ENCODE peak calls at places on chromosomes 5 and 9, in ten cellular contexts. One of them, this sample, is unnamed.

GRCh38 chr5:83956386-83956785 is 235.7 kb upstream of the HAPLN1 start:
- DNase-seq in H1: no peak
- DNase-seq in ovary: no peak
- DNase-seq in A549: no peak
- DNase-seq in transverse colon: no peak
- DNase-seq in stomach: no peak
- DNase-seq in tibial nerve: no peak
- DNase-seq in upper lobe of left lung: no peak
- DNase-seq in GM12878: no peak
- DNase-seq in esophagus muscularis mucosa: no peak
- DNase-seq in this sample: no peak

GRCh38 chr9:9998491-9999287 is 614.1 kb downstream of the PTPRD start:
- DNase-seq in H1: no peak
- DNase-seq in ovary: no peak
- DNase-seq in A549: no peak
- DNase-seq in transverse colon: no peak
- DNase-seq in stomach: no peak
- DNase-seq in tibial nerve: no peak
- DNase-seq in upper lobe of left lung: no peak
- DNase-seq in GM12878: no peak
- DNase-seq in esophagus muscularis mucosa: no peak
- DNase-seq in this sample: no peak

GRCh38 chr9:90502134-90502533 is 140.5 kb downstream of the DIRAS2 start:
- DNase-seq in H1: no peak
- DNase-seq in ovary: no peak
- DNase-seq in A549: no peak
- DNase-seq in transverse colon: no peak
- DNase-seq in stomach: no peak
- DNase-seq in tibial nerve: no peak
- DNase-seq in upper lobe of left lung: no peak
- DNase-seq in GM12878: no peak
- DNase-seq in esophagus muscularis mucosa: no peak
- DNase-seq in this sample: no peak

GRCh38 chr9:89743216-89743575 is 138.4 kb downstream of the GADD45G start:
- DNase-seq in H1: no peak
- DNase-seq in ovary: no peak
- DNase-seq in A549: no peak
- DNase-seq in transverse colon: no peak
- DNase-seq in stomach: no peak
- DNase-seq in tibial nerve: no peak
- DNase-seq in upper lobe of left lung: no peak
- DNase-seq in GM12878: peak
- DNase-seq in esophagus muscularis mucosa: no peak
- DNase-seq in this sample: no peak

GRCh38 chr9:131117111-131117761 is 8.2 kb upstream of the NUP214 start:
- DNase-seq in H1: no peak
- DNase-seq in ovary: no peak
- DNase-seq in A549: no peak
- DNase-seq in transverse colon: no peak
- DNase-seq in stomach: no peak
- DNase-seq in tibial nerve: no peak
- DNase-seq in upper lobe of left lung: no peak
- DNase-seq in GM12878: no peak
- DNase-seq in esophagus muscularis mucosa: no peak
- DNase-seq in this sample: peak

GRCh38 chr9:85212887-85213286 is 528.9 kb downstream of the AGTPBP1 start:
- DNase-seq in H1: no peak
- DNase-seq in ovary: no peak
- DNase-seq in A549: no peak
- DNase-seq in transverse colon: peak
- DNase-seq in stomach: no peak
- DNase-seq in tibial nerve: no peak
- DNase-seq in upper lobe of left lung: no peak
- DNase-seq in GM12878: no peak
- DNase-seq in esophagus muscularis mucosa: peak
- DNase-seq in this sample: no peak

GRCh38 chr9:98993570-98993945 is 49.9 kb downstream of the COL15A1 start:
- DNase-seq in H1: no peak
- DNase-seq in ovary: no peak
- DNase-seq in A549: no peak
- DNase-seq in transverse colon: peak
- DNase-seq in stomach: no peak
- DNase-seq in tibial nerve: no peak
- DNase-seq in upper lobe of left lung: no peak
- DNase-seq in GM12878: peak
- DNase-seq in esophagus muscularis mucosa: no peak
- DNase-seq in this sample: no peak

GRCh38 chr9:101354143-101354764 is 30.6 kb downstream of the BAAT start:
- DNase-seq in H1: no peak
- DNase-seq in ovary: no peak
- DNase-seq in A549: peak
- DNase-seq in transverse colon: peak
- DNase-seq in stomach: no peak
- DNase-seq in tibial nerve: no peak
- DNase-seq in upper lobe of left lung: no peak
- DNase-seq in GM12878: no peak
- DNase-seq in esophagus muscularis mucosa: no peak
- DNase-seq in this sample: no peak

GRCh38 chr5:1526151-1526631 is 2.4 kb upstream of the LPCAT1 start:
- DNase-seq in H1: no peak
- DNase-seq in ovary: peak
- DNase-seq in A549: no peak
- DNase-seq in transverse colon: peak
- DNase-seq in stomach: peak
- DNase-seq in tibial nerve: peak
- DNase-seq in upper lobe of left lung: peak
- DNase-seq in GM12878: no peak
- DNase-seq in esophagus muscularis mucosa: no peak
- DNase-seq in this sample: peak

GRCh38 chr9:71909887-71910601 is 949 bp downstream of the ABHD17B start:
- DNase-seq in H1: no peak
- DNase-seq in ovary: peak
- DNase-seq in A549: peak
- DNase-seq in transverse colon: peak
- DNase-seq in stomach: peak
- DNase-seq in tibial nerve: no peak
- DNase-seq in upper lobe of left lung: no peak
- DNase-seq in GM12878: no peak
- DNase-seq in esophagus muscularis mucosa: peak
- DNase-seq in this sample: peak

GRCh38 chr9:114505187-114506081 is at the start of gene WHRN:
- DNase-seq in H1: peak
- DNase-seq in ovary: peak
- DNase-seq in A549: peak
- DNase-seq in transverse colon: peak
- DNase-seq in stomach: peak
- DNase-seq in tibial nerve: peak
- DNase-seq in upper lobe of left lung: peak
- DNase-seq in GM12878: no peak
- DNase-seq in esophagus muscularis mucosa: peak
- DNase-seq in this sample: peak
- TF ChIP-seq POLR2A in H1: peak
- TF ChIP-seq POLR2A in ovary: peak
- TF ChIP-seq POLR2A in A549: peak
- TF ChIP-seq POLR2A in transverse colon: peak
- TF ChIP-seq POLR2A in stomach: no peak
- TF ChIP-seq POLR2A in tibial nerve: peak
- TF ChIP-seq POLR2A in upper lobe of left lung: no peak
- TF ChIP-seq POLR2A in GM12878: peak
- TF ChIP-seq POLR2A in esophagus muscularis mucosa: no peak
- TF ChIP-seq POLR2A in this sample: peak

GRCh38 chr9:135925496-135926133 is 18.3 kb upstream of the CAMSAP1 start:
- DNase-seq in H1: no peak
- DNase-seq in ovary: no peak
- DNase-seq in A549: no peak
- DNase-seq in transverse colon: no peak
- DNase-seq in stomach: no peak
- DNase-seq in tibial nerve: no peak
- DNase-seq in upper lobe of left lung: no peak
- DNase-seq in GM12878: no peak
- DNase-seq in esophagus muscularis mucosa: no peak
- DNase-seq in this sample: no peak
- TF ChIP-seq EP300 in H1: no peak
- TF ChIP-seq EP300 in ovary: no peak
- TF ChIP-seq EP300 in A549: no peak
- TF ChIP-seq EP300 in transverse colon: no peak
- TF ChIP-seq EP300 in stomach: no peak
- TF ChIP-seq EP300 in tibial nerve: no peak
- TF ChIP-seq EP300 in upper lobe of left lung: no peak
- TF ChIP-seq EP300 in GM12878: no peak
- TF ChIP-seq EP300 in esophagus muscularis mucosa: no peak
- TF ChIP-seq EP300 in this sample: no peak

GRCh38 chr9:69546265-69546664 is 125.9 kb downstream of the APBA1 start:
- DNase-seq in H1: no peak
- DNase-seq in ovary: no peak
- DNase-seq in A549: no peak
- DNase-seq in transverse colon: peak
- DNase-seq in stomach: no peak
- DNase-seq in tibial nerve: no peak
- DNase-seq in upper lobe of left lung: no peak
- DNase-seq in GM12878: no peak
- DNase-seq in esophagus muscularis mucosa: no peak
- DNase-seq in this sample: no peak
- TF ChIP-seq CTCF in H1: peak
- TF ChIP-seq CTCF in ovary: no peak
- TF ChIP-seq CTCF in A549: no peak
- TF ChIP-seq CTCF in transverse colon: peak
- TF ChIP-seq CTCF in stomach: peak
- TF ChIP-seq CTCF in tibial nerve: no peak
- TF ChIP-seq CTCF in upper lobe of left lung: no peak
- TF ChIP-seq CTCF in GM12878: no peak
- TF ChIP-seq CTCF in esophagus muscularis mucosa: no peak
- TF ChIP-seq CTCF in this sample: no peak

GRCh38 chr5:54756301-54756700 is 229.1 kb downstream of the ESM1 start:
- DNase-seq in H1: no peak
- DNase-seq in ovary: no peak
- DNase-seq in A549: no peak
- DNase-seq in transverse colon: no peak
- DNase-seq in stomach: no peak
- DNase-seq in tibial nerve: no peak
- DNase-seq in upper lobe of left lung: no peak
- DNase-seq in GM12878: no peak
- DNase-seq in esophagus muscularis mucosa: peak
- DNase-seq in this sample: no peak

GRCh38 chr5:54753034-54753433 is 232.4 kb downstream of the ESM1 start:
- DNase-seq in H1: no peak
- DNase-seq in ovary: no peak
- DNase-seq in A549: no peak
- DNase-seq in transverse colon: peak
- DNase-seq in stomach: no peak
- DNase-seq in tibial nerve: no peak
- DNase-seq in upper lobe of left lung: no peak
- DNase-seq in GM12878: peak
- DNase-seq in esophagus muscularis mucosa: peak
- DNase-seq in this sample: no peak

GRCh38 chr5:54754878-54755277 is 230.5 kb downstream of the ESM1 start:
- DNase-seq in H1: no peak
- DNase-seq in ovary: no peak
- DNase-seq in A549: no peak
- DNase-seq in transverse colon: no peak
- DNase-seq in stomach: no peak
- DNase-seq in tibial nerve: no peak
- DNase-seq in upper lobe of left lung: no peak
- DNase-seq in GM12878: no peak
- DNase-seq in esophagus muscularis mucosa: peak
- DNase-seq in this sample: no peak

GRCh38 chr5:54753753-54754152 is 231.6 kb downstream of the ESM1 start:
- DNase-seq in H1: no peak
- DNase-seq in ovary: no peak
- DNase-seq in A549: no peak
- DNase-seq in transverse colon: no peak
- DNase-seq in stomach: no peak
- DNase-seq in tibial nerve: no peak
- DNase-seq in upper lobe of left lung: no peak
- DNase-seq in GM12878: no peak
- DNase-seq in esophagus muscularis mucosa: no peak
- DNase-seq in this sample: no peak

DNA sequence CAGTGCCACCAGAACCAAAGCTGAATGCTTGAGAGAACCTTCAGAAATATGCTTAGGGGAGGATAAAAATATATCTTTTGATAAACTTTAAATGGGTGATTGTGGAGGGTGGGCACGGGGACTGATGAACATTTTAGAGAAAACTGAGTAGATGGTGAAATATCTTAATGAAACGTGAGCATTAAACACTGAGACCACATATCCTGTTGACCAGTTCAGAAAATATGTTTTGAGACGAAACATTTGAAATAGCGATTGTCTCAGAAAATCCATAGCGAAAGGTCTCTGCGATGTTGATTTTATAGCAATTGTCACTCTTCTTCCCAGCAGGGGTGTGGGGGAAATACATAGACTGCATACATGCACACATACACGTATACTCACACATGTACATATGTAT is 231.0 kb downstream of the ESM1 start:
- DNase-seq in H1: no peak
- DNase-seq in ovary: no peak
- DNase-seq in A549: no peak
- DNase-seq in transverse colon: no peak
- DNase-seq in stomach: no peak
- DNase-seq in tibial nerve: no peak
- DNase-seq in upper lobe of left lung: no peak
- DNase-seq in GM12878: no peak
- DNase-seq in esophagus muscularis mucosa: no peak
- DNase-seq in this sample: no peak
- TF ChIP-seq POLR2A in H1: no peak
- TF ChIP-seq POLR2A in ovary: no peak
- TF ChIP-seq POLR2A in A549: no peak
- TF ChIP-seq POLR2A in transverse colon: no peak
- TF ChIP-seq POLR2A in stomach: no peak
- TF ChIP-seq POLR2A in tibial nerve: no peak
- TF ChIP-seq POLR2A in upper lobe of left lung: no peak
- TF ChIP-seq POLR2A in GM12878: no peak
- TF ChIP-seq POLR2A in esophagus muscularis mucosa: no peak
- TF ChIP-seq POLR2A in this sample: no peak

DNA sequence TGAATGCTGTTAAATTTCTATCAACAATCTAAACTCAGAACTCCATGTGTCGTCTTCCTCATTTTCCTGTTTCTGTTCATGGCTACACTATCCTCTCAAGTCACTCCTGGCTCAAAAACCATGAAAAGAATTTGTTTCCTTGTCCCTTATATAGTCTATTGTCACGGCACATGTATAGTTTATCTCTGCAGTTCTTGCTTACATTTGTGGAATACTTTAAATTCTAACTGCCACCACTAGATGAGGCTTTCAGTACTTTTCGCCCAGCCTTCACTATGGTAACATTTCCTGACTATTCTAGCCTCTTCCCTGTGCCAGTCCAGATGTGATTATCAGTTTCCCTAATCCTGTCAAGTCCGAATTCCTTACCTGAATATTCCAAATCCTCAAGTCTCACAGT is 34.6 kb downstream of the PKD2L2 start:
- DNase-seq in H1: no peak
- DNase-seq in ovary: no peak
- DNase-seq in A549: no peak
- DNase-seq in transverse colon: no peak
- DNase-seq in stomach: no peak
- DNase-seq in tibial nerve: no peak
- DNase-seq in upper lobe of left lung: no peak
- DNase-seq in GM12878: no peak
- DNase-seq in esophagus muscularis mucosa: no peak
- DNase-seq in this sample: no peak
- TF ChIP-seq EP300 in H1: no peak
- TF ChIP-seq EP300 in ovary: no peak
- TF ChIP-seq EP300 in A549: no peak
- TF ChIP-seq EP300 in transverse colon: no peak
- TF ChIP-seq EP300 in stomach: no peak
- TF ChIP-seq EP300 in tibial nerve: no peak
- TF ChIP-seq EP300 in upper lobe of left lung: no peak
- TF ChIP-seq EP300 in GM12878: no peak
- TF ChIP-seq EP300 in esophagus muscularis mucosa: no peak
- TF ChIP-seq EP300 in this sample: no peak

GRCh38 chr9:69809304-69809863 is 11.2 kb upstream of the CFAP95 start:
- DNase-seq in H1: peak
- DNase-seq in ovary: no peak
- DNase-seq in A549: no peak
- DNase-seq in transverse colon: no peak
- DNase-seq in stomach: no peak
- DNase-seq in tibial nerve: no peak
- DNase-seq in upper lobe of left lung: no peak
- DNase-seq in GM12878: no peak
- DNase-seq in esophagus muscularis mucosa: no peak
- DNase-seq in this sample: no peak
- TF ChIP-seq CTCF in H1: peak
- TF ChIP-seq CTCF in ovary: no peak
- TF ChIP-seq CTCF in A549: no peak
- TF ChIP-seq CTCF in transverse colon: no peak
- TF ChIP-seq CTCF in stomach: no peak
- TF ChIP-seq CTCF in tibial nerve: no peak
- TF ChIP-seq CTCF in upper lobe of left lung: no peak
- TF ChIP-seq CTCF in GM12878: peak
- TF ChIP-seq CTCF in esophagus muscularis mucosa: no peak
- TF ChIP-seq CTCF in this sample: no peak

This sample was measured in sigmoid colon.